ENCODE peak calls at places on chromosomes 4 and X, in five cellular contexts. One of them, this sample, is unnamed.

GRCh38 chrX:153707406-153707805 is 16.8 kb downstream of the BCAP31 start:
- DNase-seq in Peyer's patch: no peak
- DNase-seq in lung: no peak
- DNase-seq in bronchial epithelial cell: no peak
- DNase-seq in IMR-90: no peak
- DNase-seq in this sample: no peak

GRCh38 chr4:101885574-101885973 is 95.0 kb downstream of the BANK1 start:
- DNase-seq in Peyer's patch: no peak
- DNase-seq in lung: no peak
- DNase-seq in bronchial epithelial cell: peak; percentile 86
- DNase-seq in IMR-90: no peak
- DNase-seq in this sample: peak; percentile 73

GRCh38 chrX:129744881-129745321 is 6.1 kb downstream of the XPNPEP2 start:
- DNase-seq in Peyer's patch: no peak
- DNase-seq in lung: no peak
- DNase-seq in bronchial epithelial cell: no peak
- DNase-seq in IMR-90: no peak
- DNase-seq in this sample: no peak

GRCh38 chr4:108172780-108173598 is 4.3 kb upstream of the LEF1 start:
- DNase-seq in Peyer's patch: peak; percentile 56
- DNase-seq in lung: no peak
- DNase-seq in bronchial epithelial cell: no peak
- DNase-seq in IMR-90: no peak
- DNase-seq in this sample: peak; percentile 25

GRCh38 chr4:3040447-3041191 is 33.7 kb downstream of the HTT-AS start:
- DNase-seq in Peyer's patch: no peak
- DNase-seq in lung: no peak
- DNase-seq in bronchial epithelial cell: no peak
- DNase-seq in IMR-90: no peak
- DNase-seq in this sample: no peak

GRCh38 chrX:1484638-1485019 is 31.9 kb upstream of the ASMTL start:
- DNase-seq in Peyer's patch: no peak
- DNase-seq in lung: no peak
- DNase-seq in bronchial epithelial cell: no peak
- DNase-seq in IMR-90: no peak
- DNase-seq in this sample: no peak

GRCh38 chr4:16641971-16642370 is 256.5 kb downstream of the LDB2 start:
- DNase-seq in Peyer's patch: no peak
- DNase-seq in lung: no peak
- DNase-seq in bronchial epithelial cell: no peak
- DNase-seq in IMR-90: peak; percentile 78
- DNase-seq in this sample: no peak

GRCh38 chr4:183989931-183990330 is 84.8 kb downstream of the STOX2 start:
- DNase-seq in Peyer's patch: no peak
- DNase-seq in lung: no peak
- DNase-seq in bronchial epithelial cell: no peak
- DNase-seq in IMR-90: peak; percentile 40
- DNase-seq in this sample: no peak

GRCh38 chr4:141402696-141403095 is 182.0 kb downstream of the ZNF330 start:
- DNase-seq in Peyer's patch: no peak
- DNase-seq in lung: no peak
- DNase-seq in bronchial epithelial cell: no peak
- DNase-seq in IMR-90: no peak
- DNase-seq in this sample: no peak

GRCh38 chrX:9464435-9465371 is at the start of gene TBL1X:
- DNase-seq in Peyer's patch: peak; percentile 50
- DNase-seq in lung: peak; percentile 34
- DNase-seq in bronchial epithelial cell: no peak
- DNase-seq in IMR-90: peak; percentile 19
- DNase-seq in this sample: peak; percentile 26

GRCh38 chr4:139624441-139625130 is 41.0 kb upstream of the MGST2 start:
- DNase-seq in Peyer's patch: no peak
- DNase-seq in lung: no peak
- DNase-seq in bronchial epithelial cell: no peak
- DNase-seq in IMR-90: no peak
- DNase-seq in this sample: no peak

GRCh38 chr4:173990126-173990878 is 293.2 kb downstream of the FBXO8 start:
- DNase-seq in Peyer's patch: no peak
- DNase-seq in lung: no peak
- DNase-seq in bronchial epithelial cell: peak; percentile 25
- DNase-seq in IMR-90: peak; percentile 46
- DNase-seq in this sample: peak; percentile 45

GRCh38 chr4:21628116-21628515 is 320.5 kb downstream of the KCNIP4 start:
- DNase-seq in Peyer's patch: no peak
- DNase-seq in lung: no peak
- DNase-seq in bronchial epithelial cell: no peak
- DNase-seq in IMR-90: no peak
- DNase-seq in this sample: no peak

GRCh38 chr4:86942185-86942666 is 7.4 kb downstream of the AFF1 start:
- DNase-seq in Peyer's patch: no peak
- DNase-seq in lung: no peak
- DNase-seq in bronchial epithelial cell: peak; percentile 79
- DNase-seq in IMR-90: peak; percentile 85
- DNase-seq in this sample: peak; percentile 46

GRCh38 chr4:71941001-71941400 is 90.8 kb upstream of the NPFFR2 start:
- DNase-seq in Peyer's patch: no peak
- DNase-seq in lung: no peak
- DNase-seq in bronchial epithelial cell: peak; percentile 29
- DNase-seq in IMR-90: peak; percentile 0
- DNase-seq in this sample: peak; percentile 48

GRCh38 chrX:16868920-16869319 is 1.2 kb downstream of the RBBP7 start:
- DNase-seq in Peyer's patch: no peak
- DNase-seq in lung: no peak
- DNase-seq in bronchial epithelial cell: no peak
- DNase-seq in IMR-90: no peak
- DNase-seq in this sample: no peak

GRCh38 chrX:85620466-85620865 is 241.0 kb upstream of the POF1B start:
- DNase-seq in Peyer's patch: no peak
- DNase-seq in lung: no peak
- DNase-seq in bronchial epithelial cell: no peak
- DNase-seq in IMR-90: no peak
- DNase-seq in this sample: no peak

GRCh38 chr4:52750819-52751348 is 341 bp downstream of the ERVMER34-1 start:
- DNase-seq in Peyer's patch: peak; percentile 61
- DNase-seq in lung: no peak
- DNase-seq in bronchial epithelial cell: peak; percentile 10
- DNase-seq in IMR-90: no peak
- DNase-seq in this sample: peak; percentile 35

GRCh38 chr4:182862166-182862875 is 54.9 kb downstream of the DCTD start:
- DNase-seq in Peyer's patch: no peak
- DNase-seq in lung: no peak
- DNase-seq in bronchial epithelial cell: no peak
- DNase-seq in IMR-90: no peak
- DNase-seq in this sample: peak; percentile 9

GRCh38 chrX:29581223-29581622 is 634.1 kb upstream of the MAGEB2 start:
- DNase-seq in Peyer's patch: no peak
- DNase-seq in lung: no peak
- DNase-seq in bronchial epithelial cell: no peak
- DNase-seq in IMR-90: no peak
- DNase-seq in this sample: no peak

GRCh38 chr4:184102488-184102887 is 115.2 kb downstream of the ENPP6 start:
- DNase-seq in Peyer's patch: no peak
- DNase-seq in lung: no peak
- DNase-seq in bronchial epithelial cell: no peak
- DNase-seq in IMR-90: no peak
- DNase-seq in this sample: no peak

GRCh38 chr4:140866492-140867005 is 110.4 kb upstream of the TBC1D9 start:
- DNase-seq in Peyer's patch: no peak
- DNase-seq in lung: no peak
- DNase-seq in bronchial epithelial cell: no peak
- DNase-seq in IMR-90: no peak
- DNase-seq in this sample: no peak

GRCh38 chrX:13101439-13102139 is 57.2 kb upstream of the FAM9C start:
- DNase-seq in Peyer's patch: peak; percentile 67
- DNase-seq in lung: peak; percentile 56
- DNase-seq in bronchial epithelial cell: peak; percentile 94
- DNase-seq in IMR-90: peak; percentile 86
- DNase-seq in this sample: peak; percentile 93

GRCh38 chrX:128769511-128769910 is 717.3 kb upstream of the ACTRT1 start:
- DNase-seq in Peyer's patch: no peak
- DNase-seq in lung: no peak
- DNase-seq in bronchial epithelial cell: no peak
- DNase-seq in IMR-90: no peak
- DNase-seq in this sample: peak; percentile 3

GRCh38 chr4:12846368-12846767 is 637.8 kb downstream of the RAB28 start:
- DNase-seq in Peyer's patch: no peak
- DNase-seq in lung: no peak
- DNase-seq in bronchial epithelial cell: no peak
- DNase-seq in IMR-90: no peak
- DNase-seq in this sample: no peak

GRCh38 chr4:168835880-168836454 is 174.1 kb downstream of the CBR4 start:
- DNase-seq in Peyer's patch: no peak
- DNase-seq in lung: no peak
- DNase-seq in bronchial epithelial cell: no peak
- DNase-seq in IMR-90: no peak
- DNase-seq in this sample: peak; percentile 55
- H3K4me3 ChIP-seq in Peyer's patch: no peak overlapping the region
- H3K4me3 ChIP-seq in lung: no peak overlapping the region
- H3K4me3 ChIP-seq in bronchial epithelial cell: no peak overlapping the region
- H3K4me3 ChIP-seq in IMR-90: no peak overlapping the region
- H3K4me3 ChIP-seq in this sample: no peak overlapping the region

GRCh38 chrX:55160685-55161552 is 59.2 kb upstream of the PAGE5 start:
- DNase-seq in Peyer's patch: peak; percentile 89
- DNase-seq in lung: peak; percentile 86
- DNase-seq in bronchial epithelial cell: peak; percentile 72
- DNase-seq in IMR-90: peak; percentile 84
- DNase-seq in this sample: peak; percentile 87
- TF ChIP-seq CTCF in Peyer's patch: peak; percentile 12
- TF ChIP-seq CTCF in lung: peak; percentile 13
- TF ChIP-seq CTCF in bronchial epithelial cell: peak; percentile 40
- TF ChIP-seq CTCF in IMR-90: peak; percentile 32
- TF ChIP-seq CTCF in this sample: peak; percentile 31

GRCh38 chrX:48833531-48834138 is 1.8 kb downstream of the PCSK1N start:
- DNase-seq in Peyer's patch: no peak
- DNase-seq in lung: no peak
- DNase-seq in bronchial epithelial cell: no peak
- DNase-seq in IMR-90: no peak
- DNase-seq in this sample: no peak
- H3K4me3 ChIP-seq in Peyer's patch: no peak overlapping the region
- H3K4me3 ChIP-seq in lung: no peak overlapping the region
- H3K4me3 ChIP-seq in bronchial epithelial cell: no peak overlapping the region
- H3K4me3 ChIP-seq in IMR-90: no peak overlapping the region
- H3K4me3 ChIP-seq in this sample: no peak overlapping the region

GRCh38 chrX:110407910-110408545 is 49.4 kb downstream of the RTL9 start:
- DNase-seq in Peyer's patch: no peak
- DNase-seq in lung: peak; percentile 62
- DNase-seq in bronchial epithelial cell: peak; percentile 52
- DNase-seq in IMR-90: peak; percentile 71
- DNase-seq in this sample: peak; percentile 70
- TF ChIP-seq CTCF in Peyer's patch: peak; percentile 64
- TF ChIP-seq CTCF in lung: peak; percentile 74
- TF ChIP-seq CTCF in bronchial epithelial cell: peak; percentile 61
- TF ChIP-seq CTCF in IMR-90: peak; percentile 83
- TF ChIP-seq CTCF in this sample: peak; percentile 72

GRCh38 chr4:172630289-172630688 is 538.3 kb upstream of the GALNT7 start:
- DNase-seq in Peyer's patch: no peak
- DNase-seq in lung: no peak
- DNase-seq in bronchial epithelial cell: no peak
- DNase-seq in IMR-90: no peak
- DNase-seq in this sample: no peak

GRCh38 chr4:172631832-172632231 is 536.8 kb upstream of the GALNT7 start:
- DNase-seq in Peyer's patch: no peak
- DNase-seq in lung: no peak
- DNase-seq in bronchial epithelial cell: no peak
- DNase-seq in IMR-90: no peak
- DNase-seq in this sample: no peak

DNA sequence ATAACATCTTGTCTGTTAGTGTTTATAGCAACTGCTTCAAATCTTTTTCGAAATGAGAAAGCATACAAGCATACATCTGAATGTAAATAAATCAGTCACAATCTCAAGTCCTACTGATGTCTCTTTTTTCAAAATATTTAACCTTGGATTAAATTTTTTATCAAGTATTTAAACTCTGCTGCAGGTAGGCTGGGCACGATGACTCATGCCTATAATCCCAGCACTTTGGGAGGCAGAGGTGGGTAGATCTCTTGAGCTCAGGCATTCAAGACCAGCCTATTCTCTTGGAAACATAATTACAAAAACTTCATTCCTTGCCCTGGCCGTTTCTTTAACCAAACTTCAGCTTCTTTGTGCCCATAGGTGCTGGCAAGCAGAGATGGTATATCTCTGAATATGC is 540.3 kb upstream of the GALNT7 start:
- DNase-seq in Peyer's patch: no peak
- DNase-seq in lung: no peak
- DNase-seq in bronchial epithelial cell: no peak
- DNase-seq in IMR-90: no peak
- DNase-seq in this sample: peak; percentile 2
- H3K4me3 ChIP-seq in Peyer's patch: no peak overlapping the region
- H3K4me3 ChIP-seq in lung: no peak overlapping the region
- H3K4me3 ChIP-seq in bronchial epithelial cell: no peak overlapping the region
- H3K4me3 ChIP-seq in IMR-90: no peak overlapping the region
- H3K4me3 ChIP-seq in this sample: no peak overlapping the region

GRCh38 chr4:122920473-122920872 is 1.9 kb downstream of the NUDT6 start:
- DNase-seq in Peyer's patch: no peak
- DNase-seq in lung: no peak
- DNase-seq in bronchial epithelial cell: no peak
- DNase-seq in IMR-90: no peak
- DNase-seq in this sample: no peak

GRCh38 chr4:122921300-122921699 is 1.1 kb downstream of the NUDT6 start:
- DNase-seq in Peyer's patch: no peak
- DNase-seq in lung: no peak
- DNase-seq in bronchial epithelial cell: no peak
- DNase-seq in IMR-90: no peak
- DNase-seq in this sample: no peak

GRCh38 chr4:122922877-122923511 is 597 bp upstream of the NUDT6 start:
- DNase-seq in Peyer's patch: peak; percentile 84
- DNase-seq in lung: peak; percentile 87
- DNase-seq in bronchial epithelial cell: peak; percentile 74
- DNase-seq in IMR-90: peak; percentile 82
- DNase-seq in this sample: peak; percentile 87

GRCh38 chr4:122917731-122918130 is 4.7 kb downstream of the NUDT6 start:
- DNase-seq in Peyer's patch: no peak
- DNase-seq in lung: no peak
- DNase-seq in bronchial epithelial cell: no peak
- DNase-seq in IMR-90: peak; percentile 28
- DNase-seq in this sample: no peak

GRCh38 chr4:122921971-122922876 is at the start of gene NUDT6:
- DNase-seq in Peyer's patch: peak; percentile 65
- DNase-seq in lung: peak; percentile 62
- DNase-seq in bronchial epithelial cell: peak; percentile 39
- DNase-seq in IMR-90: peak; percentile 69
- DNase-seq in this sample: peak; percentile 70
- TF ChIP-seq CTCF in Peyer's patch: no peak
- TF ChIP-seq CTCF in lung: no peak
- TF ChIP-seq CTCF in bronchial epithelial cell: no peak
- TF ChIP-seq CTCF in IMR-90: no peak
- TF ChIP-seq CTCF in this sample: no peak

This sample was measured in epithelial cell of esophagus.